ENCODE peak calls at places on chromosomes 11 and 22, in nine cellular contexts. Z is breast epithelium, Y is A549, M is H1, K is choroid plexus epithelial cell, S is cardiac fibroblast, B is heart left ventricle, E is hepatocyte, I is BE2C. C is an unnamed sample.

GRCh38 chr22:45090364-45090960 is 73.3 kb upstream of the NUP50 start:
- DNase-seq in Z (peak), Y (peak), M (no peak), K (peak), S (peak), B (no peak), E (peak), I (no peak), C (no peak)

GRCh38 chr22:20531404-20532181 is 24.2 kb downstream of the MED15 start:
- DNase-seq in Z (no peak), Y (peak), M (no peak), K (peak), S (peak), B (peak), E (peak), I (peak), C (no peak)

GRCh38 chr22:24532075-24532474 is 22.9 kb downstream of the GUCD1 start:
- DNase-seq in Z (no peak), Y (no peak), M (no peak), K (no peak), S (no peak), B (no peak), E (peak), I (no peak), C (no peak)

GRCh38 chr22:20571531-20572007 is 64.2 kb downstream of the MED15 start:
- DNase-seq in Z (no peak), Y (peak), M (peak), K (peak), S (peak), B (no peak), E (no peak), I (peak), C (no peak)

GRCh38 chr11:65314501-65315203 is at the start of gene CDC42EP2:
- DNase-seq in Z (peak), Y (peak), M (peak), K (peak), S (peak), B (peak), E (peak), I (peak), C (no peak)

GRCh38 chr22:46002757-46003270 is 25.9 kb upstream of the WNT7B start:
- DNase-seq in Z (no peak), Y (no peak), M (no peak), K (no peak), S (no peak), B (peak), E (no peak), I (no peak), C (no peak)

GRCh38 chr11:117045956-117046355 is 52.3 kb downstream of the SIK3 start:
- DNase-seq in Z (no peak), Y (no peak), M (no peak), K (no peak), S (peak), B (no peak), E (no peak), I (no peak), C (peak)

GRCh38 chr11:36295926-36296325 is at the start of gene PRR5L:
- DNase-seq in Z (no peak), Y (no peak), M (no peak), K (no peak), S (no peak), B (no peak), E (no peak), I (no peak), C (no peak)

GRCh38 chr11:70489276-70489675 is 90.9 kb downstream of the CTTN start:
- DNase-seq in Z (no peak), Y (no peak), M (no peak), K (no peak), S (no peak), B (peak), E (no peak), I (no peak), C (no peak)

GRCh38 chr22:49295851-49296560 is 531.7 kb downstream of the BRD1 start:
- DNase-seq in Z (peak), Y (no peak), M (peak), K (no peak), S (no peak), B (no peak), E (no peak), I (no peak), C (no peak)

GRCh38 chr11:92382311-92382710 is 157.7 kb downstream of the FAT3 start:
- DNase-seq in Z (no peak), Y (no peak), M (no peak), K (no peak), S (no peak), B (no peak), E (no peak), I (no peak), C (no peak)

DNA sequence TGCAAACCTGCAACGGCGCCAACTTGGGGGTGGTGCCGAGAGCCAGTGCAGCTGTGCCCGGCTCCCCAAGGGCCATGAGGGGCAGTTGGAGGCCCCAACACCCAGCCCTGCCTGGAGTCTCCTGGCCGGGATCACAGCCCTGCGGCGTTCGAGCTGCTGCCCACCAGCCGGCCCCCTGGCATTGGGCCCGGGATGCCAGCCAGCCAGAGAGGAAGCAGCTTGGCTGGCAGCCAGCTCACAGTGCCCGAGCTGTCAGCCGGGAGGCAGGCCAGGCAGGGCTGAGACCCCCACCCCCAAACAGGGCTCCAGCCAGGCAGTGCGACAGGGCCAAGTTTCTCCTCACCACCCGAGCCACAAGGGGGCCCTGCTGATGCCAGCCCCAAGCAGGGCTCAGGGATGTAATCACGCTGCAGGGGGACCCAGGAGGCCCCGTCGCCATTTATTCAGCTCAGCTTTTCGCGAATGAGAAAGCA is 26.0 kb upstream of the TCF20 start:
- DNase-seq in Z (no peak), Y (no peak), M (no peak), K (no peak), S (no peak), B (peak), E (peak), I (peak), C (no peak)
- TF ChIP-seq CTCF in Z (no peak), Y (no peak), M (peak), K (peak), S (no peak), B (no peak), E (no peak), I (peak), C (no peak)

DNA sequence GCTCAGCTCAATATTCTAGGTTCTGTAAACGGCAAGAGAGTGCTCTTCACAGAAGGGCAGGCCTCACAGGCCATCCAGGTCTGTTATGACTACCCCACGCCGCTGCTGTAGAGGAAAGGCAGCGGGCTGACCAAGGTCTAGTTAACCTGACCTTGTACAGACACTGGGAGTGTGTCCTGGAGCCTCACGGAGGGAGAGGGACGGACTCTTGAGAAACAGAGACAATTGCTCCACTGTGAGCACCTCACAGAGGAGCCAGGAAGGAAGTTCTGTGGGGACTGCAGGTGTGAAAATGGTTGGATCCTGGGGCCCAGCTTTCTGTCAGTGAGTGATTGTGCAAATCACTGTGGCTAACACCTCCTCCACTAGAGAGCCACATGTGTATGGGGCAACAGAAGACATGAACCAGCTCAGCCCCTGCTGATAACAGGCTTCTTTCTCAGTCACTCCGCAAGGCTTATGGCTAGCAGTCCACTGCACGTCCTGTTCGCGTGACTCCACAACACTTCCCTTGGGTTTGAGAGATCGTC is 31.4 kb upstream of the YPEL1 start:
- DNase-seq in Z (no peak), Y (no peak), M (no peak), K (no peak), S (no peak), B (no peak), E (no peak), I (no peak), C (no peak)
- H3K4me3 ChIP-seq in Z (no peak), Y (no peak), M (no peak), K (no peak), S (no peak), B (no peak), E (no peak), I (no peak), C (no peak)

GRCh38 chr11:57476883-57477506 is 16.7 kb downstream of the RTN4RL2 start:
- DNase-seq in Z (no peak), Y (peak), M (peak), K (peak), S (no peak), B (peak), E (peak), I (peak), C (no peak)
- TF ChIP-seq CTCF in Z (no peak), Y (peak), M (peak), K (peak), S (peak), B (peak), E (peak), I (peak), C (peak)

DNA sequence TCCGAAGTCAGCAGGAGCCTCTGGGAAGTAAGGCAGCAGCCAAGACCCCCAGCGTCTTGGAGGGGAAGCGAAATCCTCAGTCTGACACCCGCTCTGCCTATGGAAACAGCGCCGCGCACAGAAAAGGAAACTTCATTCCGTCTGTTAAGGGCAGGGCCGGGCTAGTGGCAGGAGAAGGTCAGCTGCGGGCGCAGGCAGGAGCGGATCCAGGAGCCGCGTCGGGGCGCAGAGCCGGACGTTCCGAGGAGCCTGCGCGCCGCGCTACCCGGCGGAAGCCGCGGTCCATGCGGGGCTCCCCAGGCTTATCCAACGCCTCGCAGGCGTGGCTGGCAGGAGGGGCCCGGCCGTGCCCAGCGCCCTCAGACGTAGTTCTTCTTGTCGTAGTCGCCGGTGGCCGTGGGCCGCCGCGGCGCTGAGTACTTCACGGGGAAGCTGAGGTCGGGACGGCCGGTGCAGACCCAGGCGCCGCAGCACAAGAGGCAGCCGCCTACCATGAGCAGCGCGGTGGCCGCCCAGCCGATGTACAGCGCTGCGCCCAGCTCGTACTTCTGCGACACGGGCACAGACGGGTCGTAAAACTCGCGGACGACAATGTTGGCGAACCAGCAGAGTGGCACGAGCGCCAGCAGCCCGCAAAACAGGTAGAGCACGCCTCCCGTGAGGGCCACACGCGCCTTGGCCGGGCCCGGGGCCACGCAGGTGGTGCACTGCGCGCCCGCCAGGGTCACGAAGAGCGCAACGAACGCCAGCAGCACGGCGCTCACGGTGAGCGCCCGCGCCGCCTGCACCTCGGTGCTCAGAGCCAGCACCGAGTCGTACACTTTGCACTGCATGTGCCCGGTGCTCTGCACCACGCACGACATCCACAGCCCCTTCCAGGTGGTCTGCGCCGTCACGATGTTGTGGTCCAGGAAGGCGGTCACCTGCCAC is 705 bp downstream of the CLDN5 start:
- DNase-seq in Z (no peak), Y (no peak), M (peak), K (peak), S (peak), B (no peak), E (no peak), I (no peak), C (no peak)
- H3K4me3 ChIP-seq in Z (peak), Y (no peak), M (peak), K (peak), S (peak), B (peak), E (peak), I (no peak), C (peak)

C was measured in AG09309.